ENCODE peak calls at places on chromosomes 4 and X, in eight cellular contexts. D is stimulated activated CD4-positive, alpha-beta T cell treated with anti-CD3 and anti-CD28 coated beads, Interleukin-4, amount 100 ng/mL, for 24 hours; G is G401; C is CD8-positive, alpha-beta memory T cell; V is NCI-H774; K is activated T-cell treated with anti-CD3 and anti-CD28 coated beads, Interleukin-2, amount 50 U/mL, for 1 hour; W is Panc1; U is NT2/D1. M is an unnamed sample.

GRCh38 chr4:1512738-1513660 is 106.8 kb upstream of the NKX1-1 start:
- DNase-seq in D (peak), G (peak), C (peak), V (no peak), K (peak), W (no peak), U (peak), M (no peak)

GRCh38 chr4:162891788-162892707 is 274.6 kb downstream of the NAF1 start:
- DNase-seq in D (no peak), G (no peak), C (no peak), V (no peak), K (no peak), W (no peak), U (no peak), M (peak)

GRCh38 chr4:6504900-6505496 is 32.6 kb upstream of the PPP2R2C start:
- DNase-seq in D (no peak), G (no peak), C (no peak), V (no peak), K (no peak), W (no peak), U (no peak), M (peak)

GRCh38 chr4:186144596-186145569 is 40.4 kb downstream of the FAM149A start:
- DNase-seq in D (no peak), G (peak), C (no peak), V (no peak), K (no peak), W (no peak), U (peak), M (no peak)

GRCh38 chrX:13223868-13224555 is 95.8 kb downstream of the ATXN3L start:
- DNase-seq in D (no peak), G (no peak), C (peak), V (peak), K (no peak), W (peak), U (no peak), M (no peak)

GRCh38 chr4:142696334-142697122 is 149.6 kb downstream of the INPP4B start:
- DNase-seq in D (peak), G (no peak), C (no peak), V (no peak), K (no peak), W (no peak), U (no peak), M (no peak)

GRCh38 chrX:10722804-10723364 is 102.5 kb upstream of the MID1 start:
- DNase-seq in D (peak), G (peak), C (no peak), V (no peak), K (no peak), W (no peak), U (peak), M (peak)

GRCh38 chr4:125620066-125620850 is 305.5 kb downstream of the FAT4 start:
- DNase-seq in D (no peak), G (no peak), C (no peak), V (no peak), K (no peak), W (no peak), U (no peak), M (no peak)

GRCh38 chrX:13414006-13414647 is 94.3 kb upstream of the ATXN3L start:
- DNase-seq in D (no peak), G (no peak), C (no peak), V (no peak), K (no peak), W (no peak), U (no peak), M (no peak)